ENCODE peak calls at places on chromosomes 2 and 18, in four cellular contexts. G is effector CD4-positive, alpha-beta T cell; C is GM04503; P is T-helper 1 cell. K is an unnamed sample.

GRCh38 chr2:236375973-236376476 is 111.8 kb upstream of the ASB18 start:
- DNase-seq in G (no peak), P (no peak), C (no peak), K (no peak)

GRCh38 chr18:37641573-37641972 is 76.0 kb upstream of the CELF4 start:
- DNase-seq in G (no peak), P (no peak), C (no peak), K (no peak)

GRCh38 chr2:5520352-5520996 is 171.7 kb upstream of the SOX11 start:
- DNase-seq in G (no peak), C (no peak), P (no peak), K (no peak)

GRCh38 chr18:5296706-5297320 is 1.3 kb upstream of the ZBTB14 start:
- DNase-seq in G (peak), C (no peak), P (peak), K (peak)

GRCh38 chr2:38407111-38407682 is 30.1 kb upstream of the ATL2 start:
- DNase-seq in C (no peak), G (no peak), P (no peak), K (no peak)

GRCh38 chr2:88857951-88858406 is 166.5 kb downstream of the RPIA start:
- DNase-seq in C (no peak), P (no peak), G (no peak), K (peak)

GRCh38 chr2:149686677-149687427 is 99.3 kb upstream of the MMADHC start:
- DNase-seq in G (no peak), P (no peak), C (no peak), K (no peak)

GRCh38 chr2:47437287-47437686 is 34.3 kb downstream of the MSH2 start:
- DNase-seq in P (no peak), G (no peak), C (no peak), K (peak)

GRCh38 chr18:8212893-8213805 is 396.1 kb upstream of the RAB12 start:
- DNase-seq in G (no peak), P (no peak), C (no peak), K (no peak)

K was measured in immature natural killer cell.